ENCODE peak calls at places on chromosomes 3 and 15, in ten cellular contexts. E is A673, P is fibroblast of lung, G is MM.1S, O is HepG2, I is K562, C is astrocyte, J is HCT116, L is GM23338, R is hepatocyte. Z is an unnamed sample.

GRCh38 chr3:9397911-9398714 is 698 bp downstream of the SETD5 start:
- DNase-seq in E (peak), P (peak), G (peak), O (peak), I (no peak), C (no peak), J (no peak), L (peak), R (peak), Z (peak)

GRCh38 chr3:14489641-14490040 is 50.5 kb downstream of the GRIP2 start:
- DNase-seq in E (no peak), P (no peak), G (no peak), O (no peak), I (no peak), C (no peak), J (no peak), L (no peak), R (no peak), Z (no peak)

GRCh38 chr3:64595253-64595694 is 92.5 kb downstream of the ADAMTS9 start:
- DNase-seq in E (peak), P (peak), G (no peak), O (no peak), I (no peak), C (peak), J (no peak), L (no peak), R (peak), Z (peak)

GRCh38 chr15:98714906-98715305 is 66.6 kb downstream of the IGF1R start:
- DNase-seq in E (no peak), P (no peak), G (no peak), O (no peak), I (no peak), C (no peak), J (no peak), L (no peak), R (no peak), Z (no peak)

GRCh38 chr3:142866841-142867631 is 21.8 kb downstream of the PCOLCE2 start:
- DNase-seq in E (peak), P (no peak), G (peak), O (no peak), I (no peak), C (no peak), J (peak), L (peak), R (peak), Z (no peak)

GRCh38 chr3:42351221-42351620 is 59.2 kb downstream of the LYZL4 start:
- DNase-seq in E (no peak), P (peak), G (no peak), O (no peak), I (no peak), C (peak), J (no peak), L (no peak), R (no peak), Z (peak)

GRCh38 chr3:71309886-71310285 is 273.6 kb downstream of the FOXP1 start:
- DNase-seq in E (no peak), P (peak), G (no peak), O (no peak), I (no peak), C (peak), J (no peak), L (no peak), R (no peak), Z (peak)

GRCh38 chr3:67790043-67790442 is 135.6 kb upstream of the SUCLG2 start:
- DNase-seq in E (peak), P (peak), G (peak), O (peak), I (peak), C (peak), J (peak), L (peak), R (peak), Z (peak)

GRCh38 chr3:33645060-33645841 is 72.8 kb downstream of the CLASP2 start:
- DNase-seq in E (peak), P (peak), G (no peak), O (no peak), I (peak), C (peak), J (no peak), L (peak), R (peak), Z (peak)

GRCh38 chr15:57667171-57667924 is 39.2 kb upstream of the POLR2M start:
- DNase-seq in E (peak), P (peak), G (no peak), O (peak), I (no peak), C (peak), J (no peak), L (peak), R (peak), Z (peak)

GRCh38 chr3:9452417-9452816 is 55.0 kb downstream of the SETD5 start:
- DNase-seq in E (no peak), P (no peak), G (peak), O (no peak), I (no peak), C (no peak), J (no peak), L (no peak), R (no peak), Z (peak)

GRCh38 chr3:11212301-11212613 is 58.0 kb downstream of the HRH1 start:
- DNase-seq in E (peak), P (peak), G (no peak), O (no peak), I (no peak), C (peak), J (peak), L (no peak), R (no peak), Z (peak)

GRCh38 chr15:66955871-66956585 is 109.4 kb upstream of the SMAD3 start:
- DNase-seq in E (no peak), P (peak), G (no peak), O (no peak), I (no peak), C (peak), J (peak), L (no peak), R (no peak), Z (peak)

GRCh38 chr15:34049096-34049495 is 10.1 kb upstream of the AVEN start:
- DNase-seq in E (no peak), P (peak), G (no peak), O (no peak), I (no peak), C (peak), J (no peak), L (no peak), R (peak), Z (peak)

GRCh38 chr3:50112462-50112861 is 23.7 kb downstream of the RBM5 start:
- DNase-seq in E (no peak), P (no peak), G (no peak), O (no peak), I (no peak), C (no peak), J (no peak), L (no peak), R (no peak), Z (peak)

GRCh38 chr15:48242531-48242930 is 36.4 kb downstream of the SLC12A1 start:
- DNase-seq in E (no peak), P (no peak), G (no peak), O (no peak), I (no peak), C (no peak), J (no peak), L (no peak), R (no peak), Z (no peak)

GRCh38 chr3:171541181-171541580 is 81.0 kb upstream of the TNIK start:
- DNase-seq in E (no peak), P (no peak), G (no peak), O (no peak), I (no peak), C (no peak), J (no peak), L (no peak), R (no peak), Z (no peak)

GRCh38 chr15:58595516-58596238 is 153.8 kb downstream of the ADAM10 start:
- DNase-seq in E (no peak), P (no peak), G (no peak), O (no peak), I (no peak), C (no peak), J (no peak), L (no peak), R (no peak), Z (no peak)

GRCh38 chr3:140236836-140237476 is 302.0 kb downstream of the CLSTN2 start:
- DNase-seq in E (no peak), P (no peak), G (no peak), O (no peak), I (no peak), C (no peak), J (no peak), L (no peak), R (peak), Z (peak)

GRCh38 chr3:152319256-152319655 is 50.5 kb downstream of the MBNL1 start:
- DNase-seq in E (no peak), P (peak), G (no peak), O (no peak), I (peak), C (no peak), J (no peak), L (no peak), R (no peak), Z (no peak)

GRCh38 chr3:21508244-21508643 is 242.8 kb downstream of the ZNF385D start:
- DNase-seq in E (no peak), P (no peak), G (no peak), O (no peak), I (no peak), C (no peak), J (no peak), L (no peak), R (no peak), Z (no peak)

GRCh38 chr15:42139596-42139995 is 16.8 kb downstream of the PLA2G4F start:
- DNase-seq in E (no peak), P (no peak), G (no peak), O (no peak), I (no peak), C (no peak), J (no peak), L (no peak), R (no peak), Z (no peak)

GRCh38 chr3:59101091-59101738 is 51.4 kb upstream of the CFAP20DC start:
- DNase-seq in E (no peak), P (peak), G (no peak), O (no peak), I (no peak), C (peak), J (no peak), L (no peak), R (no peak), Z (peak)

GRCh38 chr15:74196175-74196574 is 6.4 kb downstream of the STRA6 start:
- DNase-seq in E (peak), P (peak), G (no peak), O (peak), I (no peak), C (peak), J (peak), L (no peak), R (peak), Z (peak)

GRCh38 chr15:67501836-67502461 is 19.0 kb upstream of the C15orf61 start:
- DNase-seq in E (peak), P (peak), G (no peak), O (no peak), I (no peak), C (no peak), J (no peak), L (peak), R (no peak), Z (no peak)

GRCh38 chr3:127755305-127755681 is 67.0 kb downstream of the MGLL start:
- DNase-seq in E (no peak), P (no peak), G (no peak), O (no peak), I (no peak), C (no peak), J (no peak), L (no peak), R (no peak), Z (no peak)

GRCh38 chr3:17645074-17645698 is 97.2 kb downstream of the TBC1D5 start:
- DNase-seq in E (peak), P (peak), G (peak), O (peak), I (peak), C (peak), J (peak), L (peak), R (peak), Z (peak)

GRCh38 chr15:71706461-71707229 is 103.7 kb upstream of the NR2E3 start:
- DNase-seq in E (no peak), P (no peak), G (no peak), O (no peak), I (no peak), C (no peak), J (no peak), L (no peak), R (no peak), Z (no peak)

GRCh38 chr15:63909819-63910437 is 76.2 kb upstream of the HERC1 start:
- DNase-seq in E (peak), P (peak), G (no peak), O (no peak), I (no peak), C (peak), J (no peak), L (no peak), R (peak), Z (peak)

GRCh38 chr15:58086479-58086878 is 21.0 kb upstream of the ALDH1A2 start:
- DNase-seq in E (no peak), P (peak), G (no peak), O (no peak), I (no peak), C (no peak), J (no peak), L (no peak), R (no peak), Z (peak)

GRCh38 chr3:135084976-135085375 is 289.9 kb downstream of the EPHB1 start:
- DNase-seq in E (no peak), P (no peak), G (no peak), O (no peak), I (no peak), C (no peak), J (no peak), L (no peak), R (no peak), Z (no peak)

GRCh38 chr3:153165211-153165815 is 3.3 kb downstream of the RAP2B start:
- DNase-seq in E (peak), P (peak), G (peak), O (no peak), I (no peak), C (no peak), J (no peak), L (peak), R (no peak), Z (peak)

GRCh38 chr3:127151992-127152391 is 40.9 kb upstream of the PRR23E start:
- DNase-seq in E (no peak), P (peak), G (no peak), O (no peak), I (no peak), C (peak), J (no peak), L (no peak), R (no peak), Z (peak)

GRCh38 chr3:129314757-129315385 is 36.2 kb downstream of the HMCES start:
- DNase-seq in E (peak), P (peak), G (peak), O (peak), I (peak), C (peak), J (peak), L (peak), R (peak), Z (peak)

GRCh38 chr3:125292015-125292414 is 79.5 kb upstream of the SLC12A8 start:
- DNase-seq in E (no peak), P (peak), G (no peak), O (no peak), I (no peak), C (no peak), J (no peak), L (no peak), R (no peak), Z (no peak)

GRCh38 chr3:45546636-45547201 is 47.8 kb upstream of the LIMD1 start:
- DNase-seq in E (peak), P (no peak), G (no peak), O (peak), I (peak), C (no peak), J (peak), L (peak), R (no peak), Z (no peak)

GRCh38 chr3:193030276-193030675 is 112.6 kb upstream of the MB21D2 start:
- DNase-seq in E (peak), P (peak), G (no peak), O (no peak), I (no peak), C (peak), J (no peak), L (no peak), R (no peak), Z (peak)

GRCh38 chr15:85003593-85004312 is 22.1 kb downstream of the PDE8A start:
- DNase-seq in E (no peak), P (no peak), G (no peak), O (no peak), I (no peak), C (no peak), J (no peak), L (no peak), R (no peak), Z (no peak)

GRCh38 chr15:98324341-98324970 is 323.9 kb upstream of the IGF1R start:
- DNase-seq in E (no peak), P (no peak), G (no peak), O (no peak), I (no peak), C (no peak), J (no peak), L (no peak), R (no peak), Z (no peak)

GRCh38 chr3:57298041-57298440 is 5.6 kb upstream of the ASB14 start:
- DNase-seq in E (no peak), P (peak), G (no peak), O (peak), I (no peak), C (peak), J (peak), L (no peak), R (peak), Z (peak)

GRCh38 chr3:169658311-169658931 is 5.1 kb downstream of the MECOM start:
- DNase-seq in E (no peak), P (peak), G (no peak), O (no peak), I (no peak), C (no peak), J (no peak), L (peak), R (peak), Z (no peak)
- TF ChIP-seq EZH2 in E (no peak), P (no peak), G (no peak), O (no peak), I (no peak), C (no peak), J (no peak), L (no peak), R (no peak), Z (peak)

DNA sequence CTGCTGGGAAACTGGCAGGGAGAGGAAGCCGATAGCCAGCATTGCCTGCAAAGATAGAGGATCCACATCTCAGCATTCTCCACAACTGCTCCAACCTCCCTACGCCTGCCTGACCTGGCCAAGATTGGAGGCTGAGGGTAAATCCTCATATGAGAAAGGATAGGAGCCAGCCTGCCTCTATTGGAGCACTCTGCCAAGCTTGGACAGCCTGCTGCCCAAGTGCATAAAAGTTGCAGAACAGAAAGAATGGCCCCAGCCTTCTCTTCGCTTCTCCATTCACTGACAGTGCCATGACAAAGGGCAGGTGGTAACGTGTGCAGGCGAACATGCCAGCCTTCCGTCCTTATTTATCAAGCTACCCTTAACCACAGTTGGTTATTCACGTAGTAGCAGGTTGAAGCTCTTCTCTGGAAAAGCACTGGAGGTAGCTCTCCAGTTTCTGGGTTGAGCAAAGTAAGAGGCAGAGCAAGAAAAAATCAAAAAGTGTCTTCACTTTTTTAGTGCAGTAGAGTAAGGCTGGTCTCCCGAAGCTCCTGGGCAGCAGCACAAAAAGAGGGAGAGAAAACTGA is 4.3 kb downstream of the BMF start:
- DNase-seq in E (no peak), P (no peak), G (no peak), O (no peak), I (no peak), C (no peak), J (no peak), L (no peak), R (no peak), Z (no peak)
- H3K27ac ChIP-seq in E (peak), P (no peak), G (peak), O (no peak), I (no peak), C (no peak), J (no peak), L (peak), R (peak), Z (peak)

GRCh38 chr3:39810647-39811161 is 1.3 kb downstream of the MYRIP start:
- DNase-seq in E (no peak), P (no peak), G (no peak), O (no peak), I (no peak), C (no peak), J (no peak), L (peak), R (peak), Z (no peak)
- TF ChIP-seq EZH2 in E (no peak), P (no peak), G (no peak), O (no peak), I (no peak), C (no peak), J (no peak), L (peak), R (peak), Z (peak)

GRCh38 chr3:46970391-46971091 is 6.0 kb downstream of the CCDC12 start:
- DNase-seq in E (no peak), P (no peak), G (no peak), O (peak), I (no peak), C (no peak), J (no peak), L (no peak), R (peak), Z (peak)

GRCh38 chr3:46971742-46972141 is 4.8 kb downstream of the CCDC12 start:
- DNase-seq in E (no peak), P (no peak), G (peak), O (no peak), I (no peak), C (no peak), J (no peak), L (no peak), R (no peak), Z (no peak)

GRCh38 chr3:46968783-46969428 is 7.6 kb downstream of the CCDC12 start:
- DNase-seq in E (no peak), P (no peak), G (no peak), O (no peak), I (no peak), C (no peak), J (no peak), L (no peak), R (no peak), Z (no peak)

GRCh38 chr3:46972396-46972795 is 4.1 kb downstream of the CCDC12 start:
- DNase-seq in E (no peak), P (no peak), G (no peak), O (no peak), I (no peak), C (no peak), J (no peak), L (no peak), R (no peak), Z (no peak)

DNA sequence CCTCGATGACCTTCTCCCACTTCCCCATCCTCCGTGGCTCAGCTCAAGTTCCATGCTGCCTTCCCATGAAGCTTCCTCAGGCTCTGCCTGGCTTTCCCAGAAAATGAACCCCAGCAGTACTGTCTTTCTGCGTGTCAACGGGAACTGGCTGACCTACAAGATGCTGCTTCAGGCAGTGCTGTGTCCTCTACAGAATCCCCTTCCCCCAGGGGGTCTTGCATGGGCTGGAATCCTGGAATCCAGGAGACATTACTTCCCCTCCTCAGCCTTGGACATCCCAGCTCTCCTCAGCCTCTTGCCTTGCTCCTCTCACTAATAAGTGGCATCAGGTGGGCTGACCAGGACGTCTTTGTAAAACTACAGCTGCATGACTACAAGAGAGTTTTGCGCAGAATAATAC is 5.4 kb downstream of the CCDC12 start:
- DNase-seq in E (no peak), P (no peak), G (no peak), O (no peak), I (no peak), C (no peak), J (no peak), L (no peak), R (no peak), Z (no peak)
- H3K27ac ChIP-seq in E (no peak), P (no peak), G (peak), O (peak), I (no peak), C (no peak), J (no peak), L (no peak), R (peak), Z (peak)

GRCh38 chr3:39501059-39501458 is 33.6 kb downstream of the MOBP start:
- DNase-seq in E (no peak), P (no peak), G (no peak), O (no peak), I (no peak), C (no peak), J (no peak), L (no peak), R (no peak), Z (no peak)
- TF ChIP-seq EZH2 in E (no peak), P (no peak), G (no peak), O (no peak), I (no peak), C (no peak), J (no peak), L (no peak), R (no peak), Z (no peak)

GRCh38 chr15:52256930-52257733 is 38.5 kb downstream of the MYO5C start:
- DNase-seq in E (peak), P (no peak), G (peak), O (no peak), I (no peak), C (no peak), J (no peak), L (peak), R (no peak), Z (peak)
- H3K27ac ChIP-seq in E (no peak), P (no peak), G (peak), O (no peak), I (no peak), C (no peak), J (no peak), L (peak), R (no peak), Z (no peak)

GRCh38 chr3:137174514-137174913 is 216.7 kb downstream of the IL20RB start:
- DNase-seq in E (no peak), P (no peak), G (no peak), O (no peak), I (no peak), C (no peak), J (no peak), L (no peak), R (no peak), Z (no peak)
- TF ChIP-seq EZH2 in E (no peak), P (no peak), G (no peak), O (no peak), I (no peak), C (no peak), J (no peak), L (no peak), R (no peak), Z (no peak)

GRCh38 chr15:90774731-90775521 is 57.8 kb downstream of the BLM start:
- DNase-seq in E (no peak), P (peak), G (no peak), O (no peak), I (no peak), C (peak), J (peak), L (no peak), R (no peak), Z (peak)
- H3K27ac ChIP-seq in E (no peak), P (no peak), G (no peak), O (no peak), I (no peak), C (peak), J (no peak), L (no peak), R (no peak), Z (no peak)

GRCh38 chr3:147354621-147355020 is 51.7 kb downstream of the ZIC4 start:
- DNase-seq in E (no peak), P (no peak), G (no peak), O (no peak), I (no peak), C (no peak), J (no peak), L (peak), R (no peak), Z (no peak)
- TF ChIP-seq EZH2 in E (no peak), P (no peak), G (no peak), O (no peak), I (no peak), C (peak), J (no peak), L (no peak), R (peak), Z (peak)